ENCODE peak calls at places on chromosomes 1 and 21, in four cellular contexts. L is left lung, S is psoas muscle, U is AG04450. I is an unnamed sample. For H3K9me3, the result is how much of the 10 kb centered on the place peaks cover.

GRCh38 chr1:48878191-48878940 is 101.7 kb upstream of the BEND5 start:
- DNase-seq in L (no peak), S (no peak), U (no peak), I (no peak)

GRCh38 chr1:18900303-18900841 is 2.0 kb downstream of the ALDH4A1 start:
- DNase-seq in L (no peak), S (peak), U (no peak), I (no peak)

GRCh38 chr1:95096218-95096841 is 20.8 kb upstream of the TLCD4 start:
- DNase-seq in L (no peak), S (no peak), U (no peak), I (no peak)

GRCh38 chr1:207217778-207218511 is 103.5 kb upstream of the CD55 start:
- DNase-seq in L (no peak), S (no peak), U (no peak), I (no peak)

GRCh38 chr1:243315455-243315854 is 59.6 kb downstream of the SDCCAG8 start:
- DNase-seq in L (no peak), S (no peak), U (no peak), I (no peak)

GRCh38 chr1:170927955-170928850 is 7.1 kb upstream of the MROH9 start:
- DNase-seq in L (no peak), S (no peak), U (no peak), I (no peak)

GRCh38 chr1:45327644-45328515 is 1.2 kb downstream of the HPDL start:
- DNase-seq in L (no peak), S (no peak), U (no peak), I (no peak)

GRCh38 chr21:37551406-37552355 is 185.1 kb downstream of the DYRK1A start:
- DNase-seq in L (no peak), S (peak), U (no peak), I (peak)

GRCh38 chr1:159421821-159422220 is 10.2 kb upstream of the OR10J4 start:
- DNase-seq in L (no peak), S (no peak), U (no peak), I (no peak)

GRCh38 chr1:66251521-66251920 is 282.4 kb upstream of the SGIP1 start:
- DNase-seq in L (no peak), S (no peak), U (no peak), I (no peak)

GRCh38 chr1:106956721-106957120 is 99.8 kb upstream of the PRMT6 start:
- DNase-seq in L (no peak), S (no peak), U (no peak), I (no peak)

GRCh38 chr1:68269637-68270430 is 37.5 kb upstream of the WLS start:
- DNase-seq in L (no peak), S (no peak), U (no peak), I (no peak)

GRCh38 chr1:197614916-197615692 is 160.2 kb downstream of the DENND1B start:
- DNase-seq in L (no peak), S (no peak), U (peak), I (no peak)

GRCh38 chr21:31132574-31133242 is 94.4 kb upstream of the KRTAP19-8 start:
- DNase-seq in L (no peak), S (no peak), U (no peak), I (no peak)

GRCh38 chr1:73749996-73750395 is 448.0 kb downstream of the LRRIQ3 start:
- DNase-seq in L (no peak), S (no peak), U (no peak), I (no peak)
- H3K9me3 ChIP-seq in L (under half), S (under half), U (under half), I (under half)

DNA sequence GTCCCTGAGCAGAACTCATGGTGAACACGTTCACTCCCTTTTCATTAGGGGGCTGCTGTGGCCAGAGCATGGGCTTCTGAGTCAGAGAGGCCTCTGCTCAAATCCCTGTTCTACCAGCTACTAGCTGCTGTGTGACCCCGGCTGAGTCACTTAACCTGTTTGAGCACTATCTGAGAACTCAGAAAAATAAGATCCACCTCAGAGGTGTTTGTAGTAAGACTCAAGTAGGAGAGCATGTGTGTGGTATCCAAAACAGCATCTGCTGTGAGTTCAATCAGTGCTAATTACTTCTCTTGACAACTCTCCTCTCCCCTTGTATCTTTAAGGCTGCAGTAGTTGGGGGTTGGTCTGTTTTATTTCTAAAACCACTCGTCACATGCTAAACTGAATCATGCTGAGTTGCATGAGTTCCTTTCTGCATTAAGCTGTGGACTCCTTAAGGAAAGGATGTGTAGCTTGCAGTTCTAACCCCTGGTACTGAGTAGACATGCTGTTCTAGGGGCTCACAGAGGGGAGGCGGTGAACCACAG is 39.7 kb upstream of the JUN start:
- DNase-seq in L (no peak), S (no peak), U (peak), I (no peak)
- H3K9me3 ChIP-seq in L (under half), S (under half), U (under half), I (under half)

DNA sequence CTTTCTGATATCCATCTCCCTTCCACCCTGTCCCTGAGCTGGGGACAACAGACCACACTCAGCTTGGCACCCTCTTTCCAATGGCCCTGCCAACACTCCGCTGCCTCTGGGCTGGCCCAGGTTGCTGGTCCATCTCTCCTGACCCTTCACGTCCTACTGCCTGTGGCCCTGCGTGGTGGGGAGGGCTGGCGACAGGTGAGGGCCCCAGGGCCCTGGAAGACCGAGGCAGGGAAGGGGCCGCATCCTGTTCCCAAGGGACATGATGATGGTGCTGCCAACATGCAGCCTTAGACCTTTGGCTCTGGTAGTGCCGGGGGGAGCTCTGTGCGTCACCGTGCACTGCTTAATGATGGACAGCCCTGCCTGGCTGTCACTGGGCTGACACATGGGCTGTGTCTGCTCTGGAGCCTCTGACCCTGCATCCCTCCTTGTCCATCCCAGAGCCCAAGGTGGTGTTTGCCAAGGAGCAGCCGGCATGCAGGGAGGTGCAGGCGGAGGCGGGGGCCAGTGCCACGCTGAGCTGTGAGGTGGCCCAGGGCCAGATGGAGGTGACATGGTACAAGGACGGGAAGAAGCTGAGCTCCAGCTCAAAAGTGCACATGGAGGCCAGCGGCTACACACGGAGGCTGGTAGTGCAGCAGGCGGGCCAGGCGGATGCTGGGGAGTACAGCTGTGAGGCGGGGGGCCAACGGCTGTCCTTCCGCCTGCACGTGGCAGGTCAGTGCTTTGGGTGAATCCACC is 65.2 kb downstream of the OBSCN start:
- DNase-seq in L (peak), S (peak), U (no peak), I (no peak)
- H3K9me3 ChIP-seq in L (under half), S (under half), U (under half), I (under half)

GRCh38 chr1:247747616-247748015 is 325 bp downstream of the OR14A2 start:
- DNase-seq in L (no peak), S (no peak), U (no peak), I (no peak)
- H3K9me3 ChIP-seq in L (under half), S (under half), U (under half), I (under half)

DNA sequence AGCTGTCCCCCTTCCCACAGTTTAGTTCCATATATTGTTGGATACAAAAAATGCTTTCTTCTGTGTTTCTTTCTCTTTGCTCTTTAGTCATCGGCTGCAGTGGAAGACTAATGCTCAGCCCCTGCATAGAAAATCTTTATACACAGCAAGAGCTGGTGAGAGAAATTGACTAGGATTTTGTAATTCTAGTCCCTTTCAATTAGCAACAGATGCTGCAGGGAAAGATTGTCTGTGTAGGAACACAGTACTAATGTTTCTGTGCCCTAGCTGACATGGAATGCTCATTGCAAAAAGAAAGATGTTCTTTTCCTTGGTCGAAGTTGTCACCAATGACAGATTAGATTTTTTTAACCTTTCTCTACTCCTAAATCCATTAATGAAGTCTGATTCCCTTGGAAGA is 201.0 kb downstream of the RPS6KC1 start:
- DNase-seq in L (no peak), S (no peak), U (no peak), I (no peak)
- H3K9me3 ChIP-seq in L (under half), S (under half), U (under half), I (under half)

DNA sequence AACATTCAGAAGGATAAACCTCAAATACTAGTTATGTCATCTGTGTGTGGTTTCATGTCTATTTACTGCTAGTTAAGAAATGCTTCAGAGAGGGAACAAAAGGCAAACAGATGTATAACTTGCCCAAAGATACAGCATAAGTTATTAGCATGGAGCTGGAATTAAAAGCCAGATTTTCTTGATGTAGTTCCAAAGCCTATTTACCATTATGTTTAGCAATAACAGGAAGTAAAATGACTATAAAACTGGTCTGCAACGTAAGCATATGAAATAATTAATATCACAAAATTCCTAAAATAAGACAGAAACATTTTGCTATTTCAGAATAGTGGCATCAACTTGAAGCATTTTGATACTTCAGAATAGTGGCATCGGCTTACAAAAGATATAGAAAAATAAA is 1232.8 kb downstream of the NCAM2 start:
- DNase-seq in L (no peak), S (no peak), U (no peak), I (no peak)
- H3K9me3 ChIP-seq in L (under half), S (under half), U (under half), I (under half)

GRCh38 chr21:27743971-27744564 is 777.2 kb upstream of the ADAMTS5 start:
- DNase-seq in L (peak), S (no peak), U (no peak), I (no peak)
- H3K9me3 ChIP-seq in L (under half), S (under half), U (under half), I (under half)

DNA sequence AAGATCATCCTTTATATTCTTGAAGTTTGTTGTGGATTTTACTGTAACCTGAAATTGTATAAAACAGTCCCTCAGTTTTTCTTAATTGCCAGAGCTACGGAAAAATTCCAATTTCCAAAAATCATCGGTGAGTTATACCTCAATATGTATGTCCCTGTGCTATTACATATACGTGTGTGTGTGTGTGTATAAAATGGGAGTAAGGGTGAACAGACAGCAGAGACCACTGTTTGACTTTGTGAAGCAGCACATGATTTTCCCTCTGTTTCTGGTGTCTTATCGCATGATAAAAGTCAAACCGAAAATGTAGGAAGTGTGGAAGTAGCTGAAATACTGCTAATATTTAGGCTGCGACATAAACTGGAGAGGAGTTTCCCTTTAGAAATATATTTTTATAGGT is 1.2 kb downstream of the OR2T1 start:
- DNase-seq in L (no peak), S (no peak), U (no peak), I (no peak)
- H3K9me3 ChIP-seq in L (under half), S (under half), U (under half), I (under half)

GRCh38 chr21:28375708-28376385 is 616.8 kb downstream of the LTN1 start:
- DNase-seq in L (no peak), S (no peak), U (peak), I (no peak)
- H3K9me3 ChIP-seq in L (under half), S (under half), U (under half), I (under half)